ENCODE peak calls at places on chromosome 20, in nine cellular contexts. P is stimulated activated CD8-positive, alpha-beta memory T cell treated with anti-CD3 and anti-CD28 coated beads, Interleukin-15, amount 100 ng/mL, for 1 hour; S is sciatic nerve; M is activated gamma-delta T cell; R is nephron progenitor cell; Y is astrocyte of the spinal cord; L is IMR-90; D is activated CD4-positive, CD25-positive, alpha-beta regulatory T cell; X is iris pigment epithelial cell. U is an unnamed sample.

GRCh38 chr20:57760698-57761412 is 51.0 kb upstream of the PMEPA1 start:
- DNase-seq in M (no peak), P (no peak), X (no peak), Y (no peak), R (no peak), L (no peak), S (peak; percentile 42), D (no peak), U (no peak)

GRCh38 chr20:48697845-48698491 is 129.8 kb downstream of the PREX1 start:
- DNase-seq in P (no peak), X (peak; percentile 81), D (no peak), R (no peak), M (no peak), Y (peak; percentile 71), S (peak; percentile 76), L (peak; percentile 64), U (no peak)

GRCh38 chr20:38732981-38733380 is 8.7 kb downstream of the SLC32A1 start:
- DNase-seq in L (no peak), D (no peak), S (no peak), X (no peak), R (no peak), Y (no peak), P (no peak), M (no peak), U (no peak)

GRCh38 chr20:38724603-38725457 is 544 bp downstream of the SLC32A1 start:
- DNase-seq in D (no peak), S (no peak), X (no peak), L (no peak), M (no peak), R (peak; percentile 41), Y (no peak), P (no peak), U (no peak)

GRCh38 chr20:17662333-17663039 is 19.6 kb downstream of the RRBP1 start:
- DNase-seq in L (peak; percentile 48), D (no peak), R (no peak), S (no peak), M (no peak), P (no peak), X (peak; percentile 39), Y (peak; percentile 58), U (no peak)

GRCh38 chr20:42639140-42639539 is 550.6 kb downstream of the PTPRT start:
- DNase-seq in P (no peak), Y (no peak), D (no peak), M (no peak), R (no peak), S (no peak), L (no peak), X (no peak), U (no peak)

GRCh38 chr20:36035720-36036119 is 67.3 kb downstream of the CNBD2 start:
- DNase-seq in M (no peak), R (no peak), X (no peak), Y (no peak), L (no peak), D (no peak), S (no peak), P (no peak), U (no peak)

GRCh38 chr20:17675519-17676377 is 6.3 kb downstream of the RRBP1 start:
- DNase-seq in P (no peak), Y (no peak), D (no peak), X (peak; percentile 49), S (no peak), L (no peak), M (no peak), R (no peak), U (no peak)

GRCh38 chr20:48682529-48683385 is 145.0 kb downstream of the PREX1 start:
- DNase-seq in P (no peak), R (peak; percentile 66), D (no peak), M (no peak), X (peak; percentile 85), S (peak; percentile 84), Y (peak; percentile 94), L (peak; percentile 92), U (peak; percentile 43)